ENCODE peak calls at places on chromosomes 6 and 20, in five cellular contexts. C is GM23248; T is endothelial cell of umbilical vein; W is pancreas; N is CD8-positive, alpha-beta T cell. Y is an unnamed sample.

GRCh38 chr6:91678679-91679078 is 1091.8 kb upstream of the MAP3K7 start:
- DNase-seq in C (no peak), T (no peak), W (no peak), N (no peak), Y (no peak)

GRCh38 chr6:42710316-42710715 is 12.1 kb downstream of the PRPH2 start:
- DNase-seq in C (no peak), T (no peak), W (no peak), N (no peak), Y (no peak)

GRCh38 chr20:49344975-49345374 is 67.1 kb upstream of the ZNFX1 start:
- DNase-seq in C (peak), T (peak), W (no peak), N (no peak), Y (peak)

GRCh38 chr6:32685603-32686002 is 19.1 kb upstream of the HLA-DQB1 start:
- DNase-seq in C (no peak), T (no peak), W (no peak), N (no peak), Y (no peak)

GRCh38 chr6:30100585-30101422 is 12.1 kb downstream of the TRIM31 start:
- DNase-seq in C (peak), T (no peak), W (peak), N (peak), Y (peak)

GRCh38 chr6:1190361-1190760 is 121.5 kb upstream of the FOXQ1 start:
- DNase-seq in C (peak), T (peak), W (no peak), N (no peak), Y (no peak)

GRCh38 chr6:33771342-33772113 is 17.4 kb downstream of the LEMD2 start:
- DNase-seq in C (peak), T (peak), W (peak), N (peak), Y (peak)

GRCh38 chr6:11412616-11413015 is 124.9 kb upstream of the TMEM170B start:
- DNase-seq in C (no peak), T (no peak), W (no peak), N (no peak), Y (no peak)

GRCh38 chr20:34907616-34908469 is 31.4 kb downstream of the ACSS2 start:
- DNase-seq in C (peak), T (peak), W (no peak), N (no peak), Y (peak)

GRCh38 chr6:56663344-56663743 is 20.7 kb upstream of the DST start:
- DNase-seq in C (peak), T (no peak), W (no peak), N (no peak), Y (no peak)

GRCh38 chr6:56659721-56660373 is 17.2 kb upstream of the DST start:
- DNase-seq in C (no peak), T (no peak), W (no peak), N (no peak), Y (no peak)

GRCh38 chr6:56660374-56660730 is 17.7 kb upstream of the DST start:
- DNase-seq in C (no peak), T (no peak), W (no peak), N (no peak), Y (no peak)

GRCh38 chr6:56664007-56664406 is 21.3 kb upstream of the DST start:
- DNase-seq in C (no peak), T (no peak), W (no peak), N (no peak), Y (no peak)

GRCh38 chr6:56661298-56661697 is 18.6 kb upstream of the DST start:
- DNase-seq in C (no peak), T (no peak), W (no peak), N (no peak), Y (no peak)
- H3K27ac ChIP-seq in C (no peak), T (no peak), W (no peak), N (no peak), Y (no peak)

GRCh38 chr6:84763397-84764331 is 734 bp downstream of the TBX18 start:
- DNase-seq in C (peak), T (peak), W (peak), N (no peak), Y (peak)
- H3K4me3 ChIP-seq in C (peak), T (peak), W (peak), N (no peak), Y (peak)

DNA sequence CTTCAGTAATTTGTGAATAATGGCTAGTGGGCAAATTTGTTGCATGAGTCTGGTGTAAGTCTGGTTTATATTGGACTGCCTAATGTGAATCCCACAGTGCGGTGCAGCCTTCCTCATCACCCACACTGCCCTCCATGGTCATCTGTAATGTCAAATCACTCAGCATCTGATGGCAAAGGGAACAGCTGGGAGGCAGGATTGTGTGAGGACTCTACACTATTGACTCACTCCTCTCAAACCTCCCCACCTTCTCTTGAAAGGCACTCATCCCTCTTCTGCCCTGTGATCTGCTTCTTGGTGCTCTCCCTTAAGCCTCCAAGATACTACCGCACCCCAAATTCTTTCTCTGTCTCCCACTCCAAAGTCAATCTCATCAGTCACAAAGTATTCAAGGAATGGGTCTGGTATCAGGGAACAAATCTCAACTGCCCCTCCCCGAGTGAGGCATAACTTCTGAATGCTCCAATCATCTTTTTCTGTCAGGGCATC is 146.0 kb upstream of the BEND6 start:
- DNase-seq in C (peak), T (no peak), W (no peak), N (no peak), Y (no peak)
- H3K27ac ChIP-seq in C (peak), T (no peak), W (no peak), N (no peak), Y (peak)

DNA sequence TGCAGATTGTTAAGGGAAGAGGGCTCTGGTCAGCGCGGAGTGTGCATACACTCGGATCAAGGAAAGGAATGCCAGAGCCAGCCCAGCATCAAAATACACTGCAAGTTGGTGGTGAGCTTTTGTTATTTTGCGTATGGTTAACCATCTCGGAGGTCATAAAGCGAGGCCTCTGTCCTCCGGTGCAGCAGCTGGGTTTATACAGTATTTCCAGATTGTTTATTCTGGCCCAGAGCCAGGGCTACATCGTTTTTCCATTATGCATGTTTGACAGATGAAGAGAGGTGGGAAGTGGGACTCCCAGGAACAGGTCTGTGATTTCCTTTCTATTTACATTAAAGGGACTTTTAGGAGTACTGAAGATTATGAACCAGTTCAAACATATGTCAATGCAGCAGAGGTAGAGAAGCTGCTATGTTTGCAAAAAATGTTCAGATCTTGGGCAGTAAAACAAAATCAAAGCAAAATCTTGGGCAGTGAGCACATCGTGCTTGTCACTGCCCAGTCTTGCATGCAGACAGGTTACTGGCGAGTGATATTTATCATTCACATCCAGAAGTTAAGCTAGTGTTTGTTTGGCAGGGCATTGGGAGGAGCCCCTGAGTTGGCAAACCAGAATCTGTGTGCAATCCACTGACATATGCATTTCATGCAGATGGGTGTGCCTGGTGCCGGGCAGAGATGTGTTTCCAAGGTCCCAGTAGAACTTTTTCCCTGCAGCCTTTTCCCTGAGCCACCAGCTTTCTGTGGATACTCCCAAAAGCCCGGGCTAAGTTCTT is 256.3 kb upstream of the TAB2 start:
- DNase-seq in C (no peak), T (peak), W (no peak), N (no peak), Y (no peak)
- H3K4me3 ChIP-seq in C (no peak), T (no peak), W (no peak), N (no peak), Y (no peak)

GRCh38 chr6:157613011-157613522 is 210.0 kb upstream of the SNX9 start:
- DNase-seq in C (peak), T (peak), W (no peak), N (no peak), Y (no peak)
- H3K27ac ChIP-seq in C (peak), T (peak), W (no peak), N (no peak), Y (no peak)